ENCODE peak calls at places on chromosomes 2 and 18, in four cellular contexts. X, V, S and D are unnamed samples.

GRCh38 chr18:58993260-58993659 is 128.6 kb downstream of the ZNF532 start:
- DNase-seq in V (no peak), X (peak; percentile 93), S (peak; percentile 96), D (peak; percentile 90)

GRCh38 chr2:9333591-9334171 is 89.6 kb downstream of the ITGB1BP1 start:
- DNase-seq in V (no peak), S (peak; percentile 89), X (peak; percentile 85), D (peak; percentile 85)

GRCh38 chr2:18651842-18652774 is 62.7 kb upstream of the NT5C1B start:
- DNase-seq in V (no peak), X (peak; percentile 65), S (peak; percentile 39), D (peak; percentile 71)

GRCh38 chr2:238584617-238585016 is 157.9 kb downstream of the ASB1 start:
- DNase-seq in X (no peak), V (no peak), S (no peak), D (no peak)

GRCh38 chr2:206586609-206587008 is 55.7 kb upstream of the FAM237A start:
- DNase-seq in X (no peak), V (no peak), S (no peak), D (no peak)

GRCh38 chr2:94861308-94862152 is 9.7 kb upstream of the TEKT4 start:
- DNase-seq in S (no peak), X (no peak), V (no peak), D (no peak)

GRCh38 chr2:150817422-150817821 is 330.0 kb upstream of the RND3 start:
- DNase-seq in V (no peak), S (no peak), X (no peak), D (no peak)

GRCh38 chr2:85584857-85585780 is 888 bp downstream of the VAMP5 start:
- DNase-seq in S (peak; percentile 68), V (no peak), X (peak; percentile 58), D (peak; percentile 65)

GRCh38 chr18:68764016-68764415 is 33.9 kb upstream of the CCDC102B start:
- DNase-seq in V (no peak), S (peak; percentile 46), X (no peak), D (peak; percentile 13)

GRCh38 chr18:68494802-68495560 is 219.9 kb downstream of the TMX3 start:
- DNase-seq in V (no peak), S (peak; percentile 96), X (peak; percentile 98), D (peak; percentile 88)

GRCh38 chr18:77650799-77651385 is 401.2 kb downstream of the GALR1 start:
- DNase-seq in X (no peak), V (peak; percentile 88), S (peak; percentile 30), D (no peak)

GRCh38 chr2:237695201-237695780 is 67.9 kb downstream of the LRRFIP1 start:
- DNase-seq in X (peak; percentile 94), S (peak; percentile 83), V (no peak), D (peak; percentile 99)

GRCh38 chr2:233848276-233848675 is 6.1 kb downstream of the HJURP start:
- DNase-seq in S (no peak), X (no peak), V (no peak), D (no peak)

GRCh38 chr2:158120664-158121063 is 19.0 kb downstream of the UPP2 start:
- DNase-seq in X (no peak), V (no peak), S (no peak), D (no peak)

GRCh38 chr2:113376935-113377445 is 60.5 kb upstream of the ZNG1B start:
- DNase-seq in V (no peak), S (no peak), X (no peak), D (no peak)

GRCh38 chr2:197089659-197090058 is 163.2 kb upstream of the PGAP1 start:
- DNase-seq in S (no peak), X (no peak), V (no peak), D (no peak)

GRCh38 chr2:54503192-54503591 is 47.1 kb downstream of the SPTBN1 start:
- DNase-seq in V (peak; percentile 49), X (no peak), S (peak; percentile 60), D (no peak)

GRCh38 chr2:63257473-63257872 is 206.8 kb downstream of the OTX1 start:
- DNase-seq in V (no peak), S (no peak), X (no peak), D (no peak)

GRCh38 chr2:207847807-207848544 is 78.3 kb upstream of the FZD5 start:
- DNase-seq in S (peak; percentile 89), V (no peak), X (peak; percentile 96), D (peak; percentile 2)

GRCh38 chr2:137969418-137969765 is 5.1 kb downstream of the HNMT start:
- DNase-seq in V (no peak), S (peak; percentile 97), X (peak; percentile 98), D (peak; percentile 50)

GRCh38 chr18:37484893-37485834 is 80.4 kb downstream of the CELF4 start:
- DNase-seq in V (peak; percentile 42), X (no peak), S (peak; percentile 74), D (no peak)

GRCh38 chr2:227125506-227125905 is 38.5 kb downstream of the COL4A4 start:
- DNase-seq in X (no peak), S (no peak), V (peak; percentile 28), D (no peak)

GRCh38 chr2:202990501-202990900 is 24.2 kb upstream of the NBEAL1 start:
- DNase-seq in V (no peak), X (no peak), S (no peak), D (no peak)

GRCh38 chr18:55266981-55267380 is 307.7 kb upstream of the CCDC68 start:
- DNase-seq in X (no peak), S (no peak), V (no peak), D (peak; percentile 55)

GRCh38 chr2:76953733-76954347 is 568.3 kb downstream of the LRRTM4 start:
- DNase-seq in X (peak; percentile 2), V (peak; percentile 57), S (peak; percentile 59), D (no peak)

GRCh38 chr2:147623328-147623727 is 221.5 kb upstream of the ACVR2A start:
- DNase-seq in V (no peak), X (no peak), S (no peak), D (no peak)

GRCh38 chr2:112345030-112346027 is 69.9 kb downstream of the ZC3H6 start:
- DNase-seq in S (no peak), X (no peak), V (no peak), D (no peak)

GRCh38 chr2:219638948-219639341 is 11.5 kb downstream of the SLC4A3 start:
- DNase-seq in V (no peak), X (no peak), S (no peak), D (no peak)

GRCh38 chr2:219639356-219639755 is 11.9 kb downstream of the SLC4A3 start:
- DNase-seq in X (no peak), V (no peak), S (no peak), D (no peak)

GRCh38 chr2:219636941-219637841 is 9.8 kb downstream of the SLC4A3 start:
- DNase-seq in V (no peak), S (no peak), X (no peak), D (no peak)

GRCh38 chr2:219637842-219638185 is 10.4 kb downstream of the SLC4A3 start:
- DNase-seq in X (no peak), V (no peak), S (no peak), D (no peak)

GRCh38 chr2:219638217-219638947 is 11.0 kb downstream of the SLC4A3 start:
- DNase-seq in X (no peak), S (no peak), V (no peak), D (no peak)
- TF ChIP-seq CTCF in X (no peak), S (peak; percentile 21), V (no peak), D (peak; percentile 62)

DNA sequence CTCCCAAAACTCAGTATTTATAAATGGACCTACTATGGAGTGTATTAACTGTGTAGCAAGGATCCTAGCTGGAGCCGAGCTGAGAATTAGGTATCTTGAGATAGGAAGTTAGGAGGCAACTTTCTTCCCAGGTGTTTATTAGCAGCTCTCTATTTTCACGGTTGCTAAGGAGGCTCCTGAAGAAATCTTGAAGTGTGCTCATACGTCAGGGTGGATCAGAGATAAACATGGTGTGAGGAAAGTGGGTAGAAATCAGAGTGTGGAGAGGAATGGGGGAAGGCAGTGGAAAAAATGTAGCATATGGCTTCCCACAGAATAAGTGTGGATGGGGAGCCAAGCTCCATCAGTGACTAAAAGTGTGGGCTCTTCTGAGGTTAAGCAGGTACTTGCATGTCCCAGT is 104.3 kb downstream of the ABCA12 start:
- DNase-seq in X (no peak), V (no peak), S (no peak), D (no peak)
- TF ChIP-seq CTCF in X (no peak), V (no peak), S (no peak), D (no peak)

GRCh38 chr2:4415810-4416413 is 712.5 kb downstream of the DCDC2C start:
- DNase-seq in S (no peak), X (no peak), V (no peak), D (no peak)

GRCh38 chr2:4424153-4424552 is 720.8 kb downstream of the DCDC2C start:
- DNase-seq in V (no peak), X (no peak), S (no peak), D (no peak)

DNA sequence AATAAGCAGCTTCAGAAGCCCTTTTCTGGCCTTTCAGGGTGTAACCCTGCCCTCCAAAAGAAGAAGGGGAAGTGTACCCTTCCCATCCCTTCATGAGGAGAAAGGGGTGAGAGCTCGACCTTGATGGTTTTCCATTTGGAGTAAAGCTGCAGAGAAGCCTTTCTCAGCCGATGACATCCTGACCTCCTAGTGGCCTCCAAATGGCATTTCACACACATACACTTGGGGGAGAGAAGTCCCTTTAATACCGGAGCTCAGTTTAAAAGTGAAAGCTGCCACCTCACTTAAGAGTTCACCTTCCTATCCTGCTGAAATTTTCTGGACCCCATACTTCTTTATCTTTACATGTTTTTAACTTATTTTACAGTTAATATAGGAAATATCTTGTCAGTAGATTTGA is 716.7 kb downstream of the DCDC2C start:
- DNase-seq in S (no peak), X (no peak), V (no peak), D (no peak)
- TF ChIP-seq CTCF in S (no peak), X (no peak), V (peak; percentile 43), D (no peak)

GRCh38 chr2:13195270-13195669 is 478.5 kb downstream of the TRIB2 start:
- DNase-seq in V (no peak), X (no peak), S (no peak), D (no peak)

GRCh38 chr2:13193900-13194299 is 477.2 kb downstream of the TRIB2 start:
- DNase-seq in X (peak; percentile 27), S (peak; percentile 39), V (no peak), D (no peak)

GRCh38 chr2:13193075-13193474 is 476.3 kb downstream of the TRIB2 start:
- DNase-seq in S (peak; percentile 11), V (no peak), X (peak; percentile 5), D (no peak)
- TF ChIP-seq CTCF in S (no peak), V (no peak), X (no peak), D (no peak)

DNA sequence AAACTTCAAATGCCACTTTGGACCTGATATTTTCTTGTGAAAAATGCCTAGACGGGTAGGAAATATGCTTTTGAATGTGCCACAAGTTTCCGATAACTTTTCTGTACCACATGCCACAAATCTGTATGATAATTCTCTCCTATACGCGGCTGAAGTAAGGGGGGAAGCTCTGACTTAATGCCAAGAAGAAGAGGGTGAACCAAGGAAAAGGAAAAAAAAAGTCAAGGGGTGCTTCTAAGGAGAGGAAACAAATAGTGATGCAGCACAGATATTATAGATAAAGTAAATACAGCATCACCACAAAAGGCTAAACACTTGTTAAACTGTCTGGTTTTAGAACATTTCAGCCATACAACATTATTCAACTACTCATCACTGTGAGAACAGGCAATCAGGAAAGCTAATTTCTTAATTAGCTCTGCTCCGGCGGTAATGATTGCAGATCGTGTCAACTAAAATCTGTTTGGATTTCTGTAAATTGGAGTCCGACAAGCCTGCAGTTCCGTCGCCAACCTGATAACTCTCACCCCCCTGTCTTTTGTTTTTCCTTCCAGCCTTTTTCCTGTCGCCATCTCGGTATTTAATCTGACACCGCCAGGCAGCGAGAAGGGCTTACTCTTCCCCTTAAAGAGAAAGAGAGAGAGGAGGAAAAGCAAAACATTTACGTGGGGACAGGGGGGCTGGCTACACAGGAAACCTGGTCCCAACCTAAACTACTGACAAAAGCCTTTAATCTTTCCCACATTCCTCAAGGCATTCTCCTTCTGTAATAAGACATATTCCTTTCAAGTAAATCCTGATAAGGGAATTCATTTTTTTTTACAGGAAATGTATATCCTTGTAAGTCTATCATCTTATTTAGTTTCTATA is 67.5 kb downstream of the ZEB2 start:
- DNase-seq in V (no peak), S (peak; percentile 64), X (peak; percentile 54), D (peak; percentile 46)
- TF ChIP-seq CTCF in V (peak; percentile 46), S (peak; percentile 32), X (peak; percentile 39), D (peak; percentile 61)

GRCh38 chr18:35143615-35144596 is 96.9 kb upstream of the ZNF397 start:
- DNase-seq in V (peak; percentile 49), S (peak; percentile 76), X (peak; percentile 32), D (peak; percentile 45)
- TF ChIP-seq CTCF in V (peak; percentile 75), S (peak; percentile 90), X (peak; percentile 80), D (peak; percentile 83)